ENCODE peak calls at places on chromosomes 12 and 14, in eight cellular contexts. N is A549; G is lower leg skin; L is WTC11; D is suprapubic skin; W is mucosa of descending colon; P is neural crest cell; O is CD8-positive, alpha-beta T cell. E is an unnamed sample.

GRCh38 chr14:23067847-23068791 is 10.8 kb upstream of the CDH24 start:
- DNase-seq in W (peak), L (no peak), D (no peak), G (no peak), N (no peak), O (no peak), P (no peak), E (no peak)

GRCh38 chr12:122137681-122138080 is 36.3 kb downstream of the IL31 start:
- DNase-seq in D (no peak), O (no peak), L (peak), P (no peak), N (no peak), W (peak), G (peak), E (no peak)

GRCh38 chr12:57224973-57225679 is 4.4 kb upstream of the SHMT2 start:
- DNase-seq in N (no peak), W (peak), D (no peak), G (no peak), L (peak), O (no peak), P (no peak), E (no peak)

GRCh38 chr12:2354151-2354991 is 301.6 kb downstream of the CACNA1C start:
- DNase-seq in L (no peak), P (no peak), W (no peak), N (no peak), D (no peak), G (no peak), O (no peak), E (peak)

GRCh38 chr14:37595809-37596595 is 573 bp downstream of the TTC6 start:
- DNase-seq in D (no peak), L (peak), W (peak), P (no peak), N (peak), O (no peak), G (no peak), E (peak)

GRCh38 chr12:2082321-2082720 is 29.5 kb downstream of the CACNA1C start:
- DNase-seq in N (no peak), O (no peak), L (no peak), P (no peak), D (no peak), G (no peak), W (no peak), E (no peak)

GRCh38 chr14:82854851-82855250 is 1321.2 kb upstream of the SEL1L start:
- DNase-seq in N (no peak), L (no peak), G (no peak), O (no peak), W (no peak), D (no peak), P (no peak), E (no peak)

GRCh38 chr14:29892327-29892726 is 35.3 kb downstream of the PRKD1 start:
- DNase-seq in G (no peak), W (no peak), O (no peak), L (no peak), P (no peak), D (no peak), N (no peak), E (no peak)

GRCh38 chr14:77212933-77213656 is 31.5 kb downstream of the TMEM63C start:
- DNase-seq in O (no peak), D (no peak), L (peak), W (peak), N (peak), G (no peak), P (peak), E (no peak)

GRCh38 chr14:81516941-81517797 is 16.5 kb downstream of the SEL1L start:
- DNase-seq in D (no peak), W (peak), O (no peak), L (no peak), G (no peak), N (peak), P (no peak), E (no peak)

GRCh38 chr14:95023886-95024285 is 133.4 kb downstream of the DICER1 start:
- DNase-seq in L (no peak), D (no peak), W (no peak), O (no peak), N (no peak), G (no peak), P (no peak), E (no peak)

GRCh38 chr12:67826946-67827719 is 162.1 kb upstream of the IFNG-AS1 start:
- DNase-seq in P (no peak), W (peak), O (no peak), D (no peak), N (no peak), L (no peak), G (no peak), E (no peak)

GRCh38 chr12:2856901-2857495 is at the start of gene TEX52:
- DNase-seq in O (no peak), L (peak), W (no peak), N (no peak), P (no peak), G (no peak), D (no peak), E (no peak)

GRCh38 chr14:54715244-54715643 is 148.3 kb downstream of the SAMD4A start:
- DNase-seq in O (no peak), D (no peak), W (no peak), G (no peak), L (no peak), P (no peak), N (no peak), E (no peak)

GRCh38 chr12:10395390-10395998 is 5.7 kb upstream of the KLRK1 start:
- DNase-seq in W (peak), L (peak), N (peak), G (peak), O (no peak), D (no peak), P (no peak), E (no peak)

GRCh38 chr14:26281280-26281998 is 316.4 kb downstream of the NOVA1 start:
- DNase-seq in G (no peak), W (no peak), D (no peak), N (peak), L (no peak), O (no peak), P (no peak), E (no peak)

GRCh38 chr14:99737451-99737951 is 53.4 kb downstream of the CYP46A1 start:
- DNase-seq in D (no peak), L (no peak), G (no peak), N (peak), W (peak), P (no peak), O (no peak), E (no peak)

GRCh38 chr12:44573723-44574122 is 302.4 kb downstream of the NELL2 start:
- DNase-seq in O (no peak), N (no peak), P (no peak), G (no peak), W (no peak), L (no peak), D (no peak), E (no peak)

GRCh38 chr12:132402831-132403416 is 73.5 kb upstream of the GALNT9 start:
- DNase-seq in O (no peak), W (no peak), N (no peak), L (no peak), P (no peak), D (peak), G (no peak), E (peak)

GRCh38 chr12:117850048-117850447 is 118.7 kb downstream of the KSR2 start:
- DNase-seq in N (peak), O (no peak), G (no peak), L (peak), D (no peak), P (peak), W (peak), E (no peak)

GRCh38 chr12:129084875-129085826 is 231.9 kb downstream of the GLT1D1 start:
- DNase-seq in L (no peak), P (no peak), D (no peak), O (no peak), N (no peak), G (no peak), W (no peak), E (no peak)

GRCh38 chr12:124556896-124557501 is 10.4 kb downstream of the NCOR2 start:
- DNase-seq in P (no peak), L (no peak), O (no peak), D (peak), G (no peak), W (no peak), N (no peak), E (no peak)
- TF ChIP-seq CTCF in P (no peak), L (no peak), O (no peak), D (no peak), G (no peak), W (no peak), N (no peak), E (no peak)

GRCh38 chr14:28629328-28630004 is 137.1 kb upstream of the FOXG1 start:
- DNase-seq in G (no peak), N (no peak), W (no peak), O (no peak), L (no peak), P (no peak), D (no peak), E (no peak)

GRCh38 chr14:28630100-28630499 is 136.5 kb upstream of the FOXG1 start:
- DNase-seq in G (no peak), P (no peak), O (no peak), D (no peak), L (no peak), W (no peak), N (no peak), E (no peak)

DNA sequence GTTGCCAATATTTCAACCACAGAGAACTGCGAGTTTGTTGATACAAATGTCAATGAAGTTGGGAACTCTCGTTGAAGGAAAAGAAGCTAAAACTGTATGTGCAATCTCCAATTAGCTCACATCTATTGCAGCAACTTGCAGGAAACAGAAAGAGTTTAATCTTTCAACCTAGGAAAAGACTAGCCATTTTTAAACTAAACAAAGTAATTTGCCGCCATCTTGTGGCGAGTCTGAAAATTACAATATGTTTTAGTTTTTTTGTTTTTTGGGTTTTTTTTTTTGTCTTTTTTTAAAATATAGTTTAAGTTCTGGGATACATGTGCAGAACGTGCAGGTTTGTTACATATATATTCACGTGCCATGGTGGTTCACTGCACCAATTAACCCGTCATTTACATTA is 131.2 kb upstream of the FOXG1 start:
- DNase-seq in G (no peak), W (no peak), D (no peak), L (no peak), O (no peak), N (no peak), P (peak), E (no peak)
- TF ChIP-seq CTCF in G (no peak), W (no peak), D (peak), L (peak), O (peak), N (peak), P (peak), E (peak)

GRCh38 chr14:89936654-89937185 is 17.8 kb downstream of the EFCAB11 start:
- DNase-seq in G (no peak), P (no peak), L (no peak), W (no peak), D (no peak), O (no peak), N (no peak), E (no peak)
- TF ChIP-seq CTCF in G (no peak), P (no peak), L (no peak), W (no peak), D (no peak), O (no peak), N (peak), E (no peak)

GRCh38 chr12:96211989-96212388 is 17.8 kb downstream of the ELK3 start:
- DNase-seq in L (no peak), N (no peak), G (no peak), D (no peak), W (no peak), P (no peak), O (no peak), E (no peak)

GRCh38 chr12:96213869-96214268 is 19.7 kb downstream of the ELK3 start:
- DNase-seq in W (no peak), G (no peak), N (no peak), P (no peak), L (no peak), D (peak), O (no peak), E (no peak)

GRCh38 chr12:96215933-96216273 is 21.7 kb downstream of the ELK3 start:
- DNase-seq in G (no peak), D (peak), W (no peak), O (no peak), L (no peak), P (no peak), N (no peak), E (no peak)

GRCh38 chr12:96210376-96211055 is 16.3 kb downstream of the ELK3 start:
- DNase-seq in N (no peak), D (no peak), O (peak), P (no peak), G (no peak), L (no peak), W (no peak), E (no peak)

DNA sequence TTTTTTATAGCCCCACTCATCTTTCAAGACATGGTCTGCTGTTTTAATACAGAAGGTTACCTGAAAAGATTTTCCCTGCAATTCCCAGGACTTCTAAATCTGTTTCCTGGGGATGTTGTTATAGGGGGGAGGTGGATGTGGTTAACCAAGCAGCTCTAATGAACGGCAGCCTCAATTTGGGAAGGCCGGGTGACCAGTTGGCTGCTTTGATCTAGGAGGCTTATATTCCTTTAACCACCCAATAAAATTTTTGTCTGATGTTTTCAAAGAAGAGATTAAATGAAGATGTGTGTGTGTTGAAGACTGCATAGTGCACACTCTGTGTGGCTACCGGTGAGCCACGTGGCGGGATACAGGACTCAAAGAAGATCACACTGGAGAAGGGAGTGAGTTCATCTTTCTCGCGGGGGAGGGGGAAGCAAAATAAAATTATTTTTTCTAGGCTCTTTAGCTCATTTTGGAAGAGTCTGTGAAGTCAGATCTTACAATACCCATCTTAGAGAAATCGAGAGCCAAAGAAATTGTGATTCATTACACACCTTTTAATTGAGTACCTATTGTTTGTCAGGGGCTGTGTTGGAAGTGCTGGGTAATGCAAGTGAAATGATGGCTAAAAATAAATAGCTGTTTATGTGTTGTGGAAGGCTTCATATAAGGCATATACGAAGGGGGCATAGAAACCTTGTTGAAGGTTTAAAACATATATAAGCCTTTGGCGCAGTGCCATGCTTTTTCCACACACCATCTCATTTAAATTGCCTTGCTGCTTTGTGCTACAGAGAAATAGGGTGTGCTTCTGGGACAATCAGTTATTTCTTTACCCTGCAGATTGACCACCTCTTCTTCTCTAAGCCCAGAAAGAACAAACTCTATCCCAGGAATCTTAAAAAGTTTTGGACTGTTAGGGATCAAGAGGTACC is 18.5 kb downstream of the ELK3 start:
- DNase-seq in N (no peak), L (no peak), W (no peak), O (no peak), D (no peak), G (no peak), P (no peak), E (no peak)
- TF ChIP-seq CTCF in N (no peak), L (no peak), W (no peak), O (no peak), D (no peak), G (no peak), P (no peak), E (no peak)

DNA sequence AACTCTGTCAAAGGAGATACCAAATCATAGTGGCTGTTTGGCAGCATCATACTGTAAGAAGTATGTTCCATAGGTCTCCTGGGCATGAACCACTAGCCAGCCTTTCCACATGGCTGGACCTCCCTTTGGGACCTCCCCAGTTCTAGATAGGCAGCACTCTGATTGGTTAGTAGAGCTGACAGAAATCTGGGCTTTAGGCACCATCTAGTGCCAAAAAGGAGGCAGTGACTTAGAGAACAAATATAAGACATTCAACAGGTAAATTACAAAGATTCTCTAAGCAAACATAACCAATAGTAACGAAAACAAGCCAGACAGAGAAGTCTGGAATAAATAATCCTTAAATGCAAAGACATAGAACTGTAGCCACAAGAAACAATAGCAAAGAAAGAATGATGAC is 148.0 kb upstream of the PDE3A start:
- DNase-seq in W (no peak), N (no peak), O (no peak), G (no peak), L (peak), D (no peak), P (no peak), E (no peak)
- TF ChIP-seq CTCF in W (no peak), N (no peak), O (no peak), G (no peak), L (no peak), D (no peak), P (no peak), E (peak)

GRCh38 chr14:88688386-88688785 is 104.4 kb downstream of the EML5 start:
- DNase-seq in N (no peak), O (no peak), L (no peak), W (no peak), G (no peak), P (no peak), D (no peak), E (no peak)

GRCh38 chr14:88682495-88683114 is 110.1 kb downstream of the EML5 start:
- DNase-seq in O (no peak), G (no peak), N (no peak), L (peak), D (no peak), W (no peak), P (no peak), E (no peak)

GRCh38 chr14:88681755-88682494 is 110.8 kb downstream of the EML5 start:
- DNase-seq in W (no peak), N (no peak), D (no peak), L (no peak), P (no peak), O (no peak), G (no peak), E (no peak)

GRCh38 chr14:88683119-88683518 is 109.6 kb downstream of the EML5 start:
- DNase-seq in N (no peak), G (no peak), L (no peak), D (no peak), W (peak), O (no peak), P (no peak), E (no peak)
- TF ChIP-seq CTCF in N (no peak), G (no peak), L (no peak), D (no peak), W (no peak), O (no peak), P (no peak), E (no peak)

GRCh38 chr12:84046869-84047268 is 865.7 kb downstream of the SLC6A15 start:
- DNase-seq in L (no peak), W (no peak), P (no peak), O (no peak), G (no peak), N (no peak), D (no peak), E (no peak)
- TF ChIP-seq CTCF in L (no peak), W (no peak), P (no peak), O (no peak), G (no peak), N (no peak), D (no peak), E (no peak)

GRCh38 chr12:53345486-53346195 is 9.5 kb upstream of the SP7 start:
- DNase-seq in P (no peak), W (no peak), D (no peak), N (no peak), O (no peak), G (no peak), L (peak), E (no peak)
- TF ChIP-seq CTCF in P (no peak), W (no peak), D (no peak), N (no peak), O (peak), G (no peak), L (no peak), E (peak)